ENCODE peak calls at places on chromosomes 7 and 10, in six cellular contexts. O is GM12878, T is upper lobe of left lung, J is HepG2, Y is A549, D is K562. P is an unnamed sample.
A peak's percentile ranks its signal among the peaks of the same experiment; 100 is the strongest.

GRCh38 chr7:93830141-93830925 is 60.2 kb downstream of the TFPI2 start:
- ATAC-seq in O (no peak), T (no peak), J (no peak), Y (no peak), D (no peak), P (no peak)

GRCh38 chr7:22447759-22448158 is 52.2 kb downstream of the STEAP1B start:
- ATAC-seq in O (peak; percentile 84), T (no peak), J (no peak), Y (no peak), D (no peak), P (no peak)

GRCh38 chr10:49735161-49735560 is 27.0 kb downstream of the OGDHL start:
- ATAC-seq in O (no peak), T (no peak), J (no peak), Y (no peak), D (no peak), P (no peak)

GRCh38 chr7:96993453-96993865 is 11.9 kb upstream of the DLX6 start:
- ATAC-seq in O (no peak), T (no peak), J (no peak), Y (no peak), D (no peak), P (no peak)

GRCh38 chr10:132290631-132291030 is 17.1 kb downstream of the STK32C start:
- ATAC-seq in O (no peak), T (no peak), J (no peak), Y (no peak), D (no peak), P (no peak)

GRCh38 chr7:92735707-92736106 is 100.7 kb downstream of the CDK6 start:
- ATAC-seq in O (no peak), T (no peak), J (no peak), Y (no peak), D (no peak), P (no peak)

GRCh38 chr7:130865408-130866236 is 131.6 kb upstream of the KLF14 start:
- ATAC-seq in O (peak; percentile 53), T (peak; percentile 29), J (peak; percentile 36), Y (peak; percentile 57), D (peak; percentile 48), P (no peak)

GRCh38 chr7:20220293-20220755 is 3.1 kb upstream of the MACC1 start:
- ATAC-seq in O (peak; percentile 3), T (no peak), J (no peak), Y (no peak), D (no peak), P (no peak)

DNA sequence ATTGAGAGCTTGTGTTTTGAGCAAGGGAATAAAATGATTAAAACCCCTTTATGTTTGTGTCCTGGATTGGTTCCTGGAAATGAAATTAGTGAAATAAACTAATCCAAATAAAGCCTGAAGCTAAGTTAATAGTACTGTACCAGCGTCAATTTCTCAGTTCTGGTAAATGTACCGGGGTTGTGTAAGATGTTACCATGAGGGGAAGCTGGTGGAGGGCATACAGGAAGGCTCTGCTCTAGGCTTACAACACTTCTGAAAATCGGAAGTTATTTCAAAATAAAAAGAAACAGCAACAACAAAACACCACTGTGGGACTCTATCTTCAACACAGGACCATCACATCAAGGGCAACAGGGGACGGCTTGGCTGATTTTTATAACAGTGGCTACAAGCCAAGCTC is 257.0 kb downstream of the CREB5 start:
- ATAC-seq in O (no peak), T (peak; percentile 68), J (no peak), Y (no peak), D (no peak), P (peak; percentile 25)
- TF ChIP-seq EP300 in O (no peak), T (no peak), J (no peak), Y (no peak), D (no peak), P (no peak)

GRCh38 chr7:54811016-54811924 is 52.3 kb upstream of the SEC61G start:
- ATAC-seq in O (no peak), T (peak; percentile 52), J (no peak), Y (no peak), D (no peak), P (no peak)
- TF ChIP-seq EP300 in O (no peak), T (no peak), J (no peak), Y (no peak), D (no peak), P (no peak)

GRCh38 chr10:113165643-113166042 is 215.6 kb downstream of the TCF7L2 start:
- ATAC-seq in O (no peak), T (no peak), J (no peak), Y (no peak), D (no peak), P (no peak)

GRCh38 chr10:113161061-113161460 is 211.0 kb downstream of the TCF7L2 start:
- ATAC-seq in O (no peak), T (no peak), J (no peak), Y (no peak), D (no peak), P (no peak)

GRCh38 chr10:113167702-113168101 is 217.7 kb downstream of the TCF7L2 start:
- ATAC-seq in O (no peak), T (no peak), J (no peak), Y (no peak), D (no peak), P (no peak)

GRCh38 chr10:113159563-113159962 is 209.5 kb downstream of the TCF7L2 start:
- ATAC-seq in O (no peak), T (no peak), J (no peak), Y (no peak), D (no peak), P (no peak)

GRCh38 chr10:113162960-113163359 is 212.9 kb downstream of the TCF7L2 start:
- ATAC-seq in O (no peak), T (no peak), J (no peak), Y (no peak), D (no peak), P (peak; percentile 36)
- TF ChIP-seq EP300 in O (no peak), T (no peak), J (no peak), Y (no peak), D (no peak), P (no peak)

DNA sequence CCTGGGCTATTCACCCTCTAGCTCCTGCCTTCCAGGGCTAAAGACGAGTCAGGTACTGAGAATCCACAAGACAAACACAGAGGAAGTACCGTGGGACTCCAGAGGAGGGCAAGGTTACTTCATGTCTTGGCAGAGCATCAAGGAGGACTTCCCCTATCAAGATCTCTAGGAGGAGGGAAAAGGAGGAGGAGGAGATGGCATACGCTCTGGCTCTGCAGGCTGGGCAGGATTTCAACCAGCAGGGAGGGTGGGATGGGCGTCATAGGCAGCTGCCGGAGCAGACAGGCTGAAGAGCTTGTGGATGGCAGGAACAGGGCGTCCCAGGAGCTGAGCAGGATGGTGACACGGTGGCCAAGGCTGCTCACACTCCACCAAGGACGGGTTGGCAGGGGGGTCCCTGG is 21.3 kb downstream of the MDH2 start:
- ATAC-seq in O (peak; percentile 27), T (peak; percentile 72), J (no peak), Y (peak; percentile 88), D (peak; percentile 80), P (peak; percentile 76)
- TF ChIP-seq EP300 in O (no peak), T (no peak), J (no peak), Y (no peak), D (no peak), P (no peak)

GRCh38 chr7:100612730-100613446 is 548 bp downstream of the MOSPD3 start:
- ATAC-seq in O (peak; percentile 9), T (peak; percentile 1), J (peak; percentile 45), Y (peak; percentile 29), D (peak; percentile 35), P (peak; percentile 14)

GRCh38 chr7:100614308-100614861 is 2.0 kb downstream of the MOSPD3 start:
- ATAC-seq in O (no peak), T (no peak), J (no peak), Y (no peak), D (no peak), P (no peak)

GRCh38 chr7:100607111-100607510 is 4.9 kb downstream of the PCOLCE start:
- ATAC-seq in O (no peak), T (no peak), J (no peak), Y (no peak), D (no peak), P (no peak)

GRCh38 chr7:100613447-100614185 is 1.3 kb downstream of the MOSPD3 start:
- ATAC-seq in O (no peak), T (no peak), J (no peak), Y (no peak), D (no peak), P (no peak)

GRCh38 chr7:100611983-100612729 is at the start of gene MOSPD3:
- ATAC-seq in O (peak; percentile 98), T (peak; percentile 98), J (peak; percentile 94), Y (peak; percentile 97), D (peak; percentile 98), P (peak; percentile 97)
- TF ChIP-seq EP300 in O (no peak), T (no peak), J (no peak), Y (no peak), D (peak; percentile 25), P (no peak)

GRCh38 chr10:36675458-36675880 is 449.9 kb upstream of the ANKRD30A start:
- ATAC-seq in O (no peak), T (no peak), J (no peak), Y (peak; percentile 61), D (no peak), P (no peak)
- TF ChIP-seq EP300 in O (no peak), T (no peak), J (no peak), Y (no peak), D (no peak), P (no peak)

GRCh38 chr10:70908426-70909296 is 20.3 kb upstream of the PCBD1 start:
- ATAC-seq in O (no peak), T (no peak), J (no peak), Y (no peak), D (no peak), P (no peak)

GRCh38 chr10:70909326-70909935 is 21.1 kb upstream of the PCBD1 start:
- ATAC-seq in O (no peak), T (no peak), J (no peak), Y (no peak), D (no peak), P (no peak)

GRCh38 chr10:70906031-70906804 is 17.9 kb upstream of the PCBD1 start:
- ATAC-seq in O (no peak), T (no peak), J (no peak), Y (no peak), D (no peak), P (no peak)

GRCh38 chr10:70906953-70907618 is 18.7 kb upstream of the PCBD1 start:
- ATAC-seq in O (no peak), T (no peak), J (no peak), Y (no peak), D (no peak), P (no peak)

GRCh38 chr10:70907619-70908425 is 19.5 kb upstream of the PCBD1 start:
- ATAC-seq in O (no peak), T (no peak), J (no peak), Y (no peak), D (no peak), P (no peak)
- TF ChIP-seq EP300 in O (no peak), T (no peak), J (no peak), Y (no peak), D (no peak), P (no peak)

GRCh38 chr7:66845382-66846095 is 75.5 kb upstream of the TMEM248 start:
- ATAC-seq in O (no peak), T (no peak), J (no peak), Y (no peak), D (peak; percentile 31), P (no peak)

GRCh38 chr7:66847879-66848810 is 72.9 kb upstream of the TMEM248 start:
- ATAC-seq in O (no peak), T (no peak), J (no peak), Y (no peak), D (no peak), P (no peak)

GRCh38 chr7:66841898-66842297 is 79.1 kb upstream of the TMEM248 start:
- ATAC-seq in O (no peak), T (no peak), J (no peak), Y (no peak), D (no peak), P (no peak)

GRCh38 chr7:66840316-66840715 is 80.7 kb upstream of the TMEM248 start:
- ATAC-seq in O (no peak), T (no peak), J (no peak), Y (no peak), D (no peak), P (no peak)

GRCh38 chr7:66844552-66845381 is 76.3 kb upstream of the TMEM248 start:
- ATAC-seq in O (peak; percentile 93), T (peak; percentile 98), J (peak; percentile 94), Y (peak; percentile 95), D (peak; percentile 93), P (peak; percentile 97)
- TF ChIP-seq EP300 in O (no peak), T (no peak), J (no peak), Y (no peak), D (peak; percentile 41), P (peak; percentile 15)

P was measured in gastroesophageal sphincter.